ENCODE peak calls at places on chromosomes 16 and 17, in ten cellular contexts. Y is bronchial epithelial cell, Z is AG10803, S is WERI-Rb-1, R is AG04449, O is left lung, U is NT2/D1, T is ascending aorta, N is uterus, D is transverse colon. C is an unnamed sample.

GRCh38 chr17:35849469-35850348 is 19.0 kb downstream of the HEATR9 start:
- DNase-seq in T (no peak), O (no peak), N (no peak), S (peak), D (peak), R (peak), Z (peak), Y (peak), U (peak), C (peak)

GRCh38 chr16:967546-968295 is 3.1 kb downstream of the LMF1 start:
- DNase-seq in O (peak), T (no peak), N (no peak), R (no peak), U (no peak), Z (no peak), Y (no peak), D (no peak), S (no peak), C (no peak)

GRCh38 chr16:23254338-23254737 is 47.8 kb upstream of the SCNN1B start:
- DNase-seq in D (no peak), R (peak), O (no peak), N (no peak), T (no peak), S (no peak), Y (no peak), Z (peak), U (no peak), C (peak)

GRCh38 chr17:60230358-60230757 is 80.6 kb downstream of the CA4 start:
- DNase-seq in Z (peak), R (no peak), O (no peak), D (no peak), T (no peak), Y (no peak), N (no peak), S (no peak), U (no peak), C (peak)

GRCh38 chr17:42392664-42393415 is 4.6 kb upstream of the STAT3 start:
- DNase-seq in O (no peak), U (no peak), D (no peak), S (no peak), Z (no peak), N (no peak), R (no peak), T (no peak), Y (peak), C (no peak)

GRCh38 chr17:4573115-4573514 is 11.2 kb upstream of the SMTNL2 start:
- DNase-seq in U (no peak), T (no peak), Z (no peak), Y (no peak), N (no peak), D (no peak), R (no peak), O (no peak), S (no peak), C (no peak)

GRCh38 chr16:28321700-28322411 is 29.5 kb downstream of the SBK1 start:
- DNase-seq in D (peak), O (no peak), Y (peak), Z (peak), U (peak), R (no peak), T (no peak), N (no peak), S (peak), C (peak)

GRCh38 chr16:19885456-19886060 is 910 bp upstream of the GPRC5B start:
- DNase-seq in S (no peak), Y (no peak), R (no peak), N (peak), T (no peak), D (peak), U (no peak), Z (no peak), O (peak), C (no peak)

GRCh38 chr16:85543536-85543935 is 69.6 kb upstream of the GSE1 start:
- DNase-seq in R (no peak), O (no peak), Z (no peak), Y (no peak), S (no peak), N (no peak), T (no peak), U (no peak), D (no peak), C (no peak)

GRCh38 chr17:69269174-69269998 is 40.8 kb upstream of the ABCA10 start:
- DNase-seq in D (no peak), Z (peak), U (no peak), R (peak), S (no peak), N (no peak), Y (peak), O (no peak), T (no peak), C (peak)

GRCh38 chr17:77446959-77447634 is 306.3 kb downstream of the SEC14L1 start:
- DNase-seq in R (no peak), N (no peak), S (no peak), O (no peak), U (no peak), T (no peak), Y (no peak), D (no peak), Z (no peak), C (no peak)

GRCh38 chr17:29078183-29079045 is 35.5 kb downstream of the PIPOX start:
- DNase-seq in U (no peak), Y (peak), S (no peak), O (no peak), T (no peak), N (no peak), Z (peak), D (no peak), R (no peak), C (peak)

GRCh38 chr17:6627019-6627418 is 13.5 kb downstream of the KIAA0753 start:
- DNase-seq in D (no peak), S (no peak), Y (peak), U (no peak), Z (peak), T (no peak), N (no peak), O (no peak), R (no peak), C (no peak)

GRCh38 chr17:81331527-81332043 is 36.5 kb upstream of the SLC38A10 start:
- DNase-seq in Y (no peak), D (no peak), U (no peak), T (no peak), N (no peak), Z (no peak), R (no peak), O (peak), S (peak), C (no peak)

GRCh38 chr16:68539704-68540370 is 746 bp downstream of the ZFP90 start:
- DNase-seq in N (no peak), O (no peak), Y (peak), U (no peak), Z (peak), D (no peak), R (no peak), S (no peak), T (no peak), C (peak)

GRCh38 chr16:76696876-76697275 is 419.7 kb downstream of the CNTNAP4 start:
- DNase-seq in U (no peak), S (no peak), Y (no peak), N (no peak), D (no peak), O (no peak), R (no peak), Z (no peak), T (no peak), C (no peak)

GRCh38 chr17:66716236-66717026 is 118.5 kb upstream of the CACNG5 start:
- DNase-seq in Y (no peak), T (no peak), D (no peak), O (no peak), Z (no peak), U (no peak), R (no peak), N (no peak), S (no peak), C (no peak)

GRCh38 chr17:28045304-28045703 is 2.8 kb downstream of the NLK start:
- DNase-seq in D (no peak), S (no peak), Z (no peak), O (no peak), N (no peak), Y (no peak), R (no peak), U (no peak), T (no peak), C (no peak)
- H3K4me3 ChIP-seq in D (no peak), S (no peak), Z (no peak), O (no peak), N (no peak), Y (no peak), R (no peak), U (no peak), T (no peak), C (peak)

GRCh38 chr17:17822189-17822978 is 14.4 kb downstream of the SREBF1 start:
- DNase-seq in N (peak), O (no peak), U (no peak), Y (no peak), S (no peak), T (no peak), D (no peak), Z (peak), R (no peak), C (peak)
- H3K4me3 ChIP-seq in N (peak), O (peak), U (peak), Y (peak), S (peak), T (peak), D (peak), Z (peak), R (peak), C (peak)

GRCh38 chr17:1766382-1767135 is 4.7 kb downstream of the SERPINF1 start:
- DNase-seq in D (no peak), U (no peak), O (no peak), Y (no peak), R (no peak), S (no peak), N (peak), Z (no peak), T (no peak), C (no peak)

GRCh38 chr17:1764274-1764673 is 2.4 kb downstream of the SERPINF1 start:
- DNase-seq in T (peak), N (peak), D (peak), Z (peak), R (peak), U (no peak), S (peak), O (peak), Y (peak), C (peak)

GRCh38 chr17:1765576-1765975 is 3.7 kb downstream of the SERPINF1 start:
- DNase-seq in U (no peak), S (no peak), R (no peak), D (no peak), O (no peak), Y (no peak), N (no peak), T (no peak), Z (no peak), C (no peak)

GRCh38 chr17:1762233-1762905 is 509 bp downstream of the SERPINF1 start:
- DNase-seq in Z (peak), R (no peak), T (no peak), N (peak), D (no peak), U (no peak), Y (no peak), O (no peak), S (peak), C (peak)

GRCh38 chr17:1762906-1763829 is 1.3 kb downstream of the SERPINF1 start:
- DNase-seq in Z (peak), D (no peak), S (peak), O (no peak), R (no peak), U (no peak), Y (no peak), N (peak), T (no peak), C (peak)
- H3K4me3 ChIP-seq in Z (peak), D (peak), S (peak), O (peak), R (peak), U (peak), Y (peak), N (peak), T (peak), C (peak)

GRCh38 chr16:4090476-4090875 is 25.8 kb downstream of the ADCY9 start:
- DNase-seq in R (no peak), N (peak), T (no peak), Y (no peak), O (no peak), U (no peak), D (peak), Z (no peak), S (no peak), C (no peak)
- H3K4me3 ChIP-seq in R (no peak), N (no peak), T (peak), Y (no peak), O (no peak), U (no peak), D (no peak), Z (no peak), S (no peak), C (no peak)

GRCh38 chr16:72950669-72951068 is 97.3 kb downstream of the ZFHX3 start:
- DNase-seq in U (no peak), Y (no peak), O (no peak), T (no peak), R (no peak), Z (no peak), N (no peak), D (no peak), S (no peak), C (no peak)
- H3K4me3 ChIP-seq in U (no peak), Y (no peak), O (no peak), T (no peak), R (no peak), Z (no peak), N (no peak), D (no peak), S (no peak), C (no peak)

GRCh38 chr16:67249762-67250327 is 1.1 kb downstream of the SLC9A5 start:
- DNase-seq in Z (no peak), U (no peak), Y (no peak), N (no peak), R (no peak), O (no peak), D (no peak), T (no peak), S (no peak), C (no peak)
- H3K4me3 ChIP-seq in Z (peak), U (peak), Y (no peak), N (no peak), R (peak), O (no peak), D (no peak), T (no peak), S (peak), C (peak)

DNA sequence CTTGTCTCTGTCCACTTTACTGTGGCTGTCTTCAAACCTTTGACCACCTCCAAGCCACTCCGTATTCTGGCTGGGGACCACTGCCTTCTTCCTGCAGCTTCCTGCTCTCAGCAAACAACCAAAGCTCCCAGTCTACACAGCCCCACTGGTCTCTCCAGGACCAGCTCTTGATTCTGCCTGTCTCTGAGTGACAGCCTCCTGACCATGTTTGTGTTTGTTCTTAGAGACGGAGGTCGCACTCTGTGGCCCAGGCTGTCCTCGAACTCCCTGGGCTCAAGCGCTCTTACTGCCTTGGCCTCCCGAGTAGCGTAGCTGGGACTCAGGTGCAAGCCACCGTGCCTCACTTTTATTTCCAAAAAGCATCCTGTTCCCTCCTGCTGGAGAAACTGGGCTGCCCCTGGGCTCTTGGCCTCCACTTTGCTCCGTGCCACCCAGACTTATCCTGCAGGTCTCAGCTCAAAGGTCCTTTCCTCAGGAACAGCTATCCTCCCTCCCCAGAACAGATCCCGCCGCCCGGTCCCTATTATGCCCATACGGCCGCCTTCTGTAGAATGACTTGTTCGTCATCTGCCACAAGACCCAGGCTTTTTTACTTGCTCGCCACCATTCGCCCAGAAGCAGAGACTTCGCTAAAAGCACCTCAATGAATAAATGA is 9.1 kb downstream of the MNT start:
- DNase-seq in S (no peak), R (no peak), D (no peak), N (no peak), U (no peak), T (no peak), Y (no peak), O (peak), Z (no peak), C (no peak)
- H3K4me3 ChIP-seq in S (peak), R (peak), D (peak), N (peak), U (peak), T (peak), Y (no peak), O (peak), Z (peak), C (peak)

GRCh38 chr17:58352018-58352842 is at the start of gene SUPT4H1:
- DNase-seq in Y (peak), O (peak), R (peak), Z (peak), T (peak), S (peak), U (peak), N (peak), D (peak), C (peak)
- H3K4me3 ChIP-seq in Y (peak), O (peak), R (peak), Z (peak), T (peak), S (peak), U (peak), N (peak), D (peak), C (peak)

C was measured in foreskin fibroblast.